ENCODE peak calls at places on chromosomes 11 and 22, in four cellular contexts. One of them, this sample, is unnamed.

GRCh38 chr11:9745411-9746211 is 81.7 kb downstream of the SWAP70 start:
- DNase-seq in uterus: no peak
- DNase-seq in tibial artery: no peak
- DNase-seq in SK-N-SH: no peak
- DNase-seq in this sample: no peak

GRCh38 chr11:2446590-2447252 is 1.9 kb downstream of the KCNQ1 start:
- DNase-seq in tibial artery: peak; percentile 48
- DNase-seq in uterus: no peak
- DNase-seq in SK-N-SH: peak; percentile 30
- DNase-seq in this sample: peak; percentile 64

GRCh38 chr11:68010058-68011041 is at the start of gene ALDH3B1:
- DNase-seq in SK-N-SH: peak; percentile 52
- DNase-seq in uterus: peak; percentile 84
- DNase-seq in tibial artery: peak; percentile 97
- DNase-seq in this sample: peak; percentile 97

GRCh38 chr11:48088682-48089050 is 108.3 kb downstream of the PTPRJ start:
- DNase-seq in SK-N-SH: no peak
- DNase-seq in tibial artery: no peak
- DNase-seq in uterus: no peak
- DNase-seq in this sample: no peak

GRCh38 chr11:57131080-57131790 is 50.5 kb upstream of the LRRC55 start:
- DNase-seq in uterus: peak; percentile 18
- DNase-seq in tibial artery: no peak
- DNase-seq in SK-N-SH: peak; percentile 25
- DNase-seq in this sample: peak; percentile 44

GRCh38 chr22:33785283-33785991 is 134.8 kb downstream of the LARGE1 start:
- DNase-seq in uterus: no peak
- DNase-seq in SK-N-SH: peak; percentile 19
- DNase-seq in tibial artery: no peak
- DNase-seq in this sample: no peak

GRCh38 chr11:7664867-7665266 is 8.4 kb downstream of the CYB5R2 start:
- DNase-seq in uterus: no peak
- DNase-seq in tibial artery: no peak
- DNase-seq in SK-N-SH: no peak
- DNase-seq in this sample: no peak

GRCh38 chr22:25700996-25701815 is 40.8 kb upstream of the MYO18B start:
- DNase-seq in tibial artery: no peak
- DNase-seq in SK-N-SH: peak; percentile 49
- DNase-seq in uterus: no peak
- DNase-seq in this sample: no peak

GRCh38 chr11:121236115-121237001 is 56.2 kb upstream of the SC5D start:
- DNase-seq in uterus: no peak
- DNase-seq in tibial artery: no peak
- DNase-seq in SK-N-SH: no peak
- DNase-seq in this sample: no peak

GRCh38 chr22:41197808-41198585 is 7.1 kb upstream of the L3MBTL2 start:
- DNase-seq in SK-N-SH: peak; percentile 48
- DNase-seq in tibial artery: peak; percentile 34
- DNase-seq in uterus: no peak
- DNase-seq in this sample: peak; percentile 79

GRCh38 chr11:2591805-2592204 is 108.0 kb downstream of the KCNQ1OT1 start:
- DNase-seq in tibial artery: no peak
- DNase-seq in SK-N-SH: peak; percentile 12
- DNase-seq in uterus: no peak
- DNase-seq in this sample: no peak

GRCh38 chr22:44870021-44870420 is 117.6 kb downstream of the ARHGAP8 start:
- DNase-seq in tibial artery: no peak
- DNase-seq in uterus: no peak
- DNase-seq in SK-N-SH: no peak
- DNase-seq in this sample: no peak

GRCh38 chr11:44763111-44763820 is 36.5 kb downstream of the TSPAN18 start:
- DNase-seq in tibial artery: no peak
- DNase-seq in SK-N-SH: no peak
- DNase-seq in uterus: peak; percentile 25
- DNase-seq in this sample: no peak

GRCh38 chr22:45772726-45773125 is 101.1 kb downstream of the ATXN10 start:
- DNase-seq in SK-N-SH: no peak
- DNase-seq in tibial artery: no peak
- DNase-seq in uterus: no peak
- DNase-seq in this sample: no peak

GRCh38 chr11:129888451-129888850 is 6.9 kb downstream of the NFRKB start:
- DNase-seq in tibial artery: no peak
- DNase-seq in uterus: no peak
- DNase-seq in SK-N-SH: no peak
- DNase-seq in this sample: no peak

GRCh38 chr22:38432264-38432663 is 22.7 kb downstream of the KCNJ4 start:
- DNase-seq in uterus: no peak
- DNase-seq in tibial artery: no peak
- DNase-seq in SK-N-SH: no peak
- DNase-seq in this sample: no peak

GRCh38 chr11:116640641-116641402 is 132.0 kb downstream of the BUD13 start:
- DNase-seq in uterus: no peak
- DNase-seq in SK-N-SH: peak; percentile 36
- DNase-seq in tibial artery: no peak
- DNase-seq in this sample: no peak

GRCh38 chr11:134955281-134955680 is 543.2 kb upstream of the B3GAT1 start:
- DNase-seq in uterus: no peak
- DNase-seq in SK-N-SH: no peak
- DNase-seq in tibial artery: no peak
- DNase-seq in this sample: no peak

GRCh38 chr22:47927811-47928210 is 1165.4 kb downstream of the TBC1D22A start:
- DNase-seq in SK-N-SH: no peak
- DNase-seq in tibial artery: no peak
- DNase-seq in uterus: no peak
- DNase-seq in this sample: no peak

GRCh38 chr11:12800032-12800671 is 125.9 kb downstream of the TEAD1 start:
- DNase-seq in SK-N-SH: peak; percentile 46
- DNase-seq in uterus: no peak
- DNase-seq in tibial artery: no peak
- DNase-seq in this sample: no peak

GRCh38 chr11:30818721-30819120 is 232.6 kb upstream of the MPPED2 start:
- DNase-seq in tibial artery: no peak
- DNase-seq in uterus: no peak
- DNase-seq in SK-N-SH: no peak
- DNase-seq in this sample: no peak

GRCh38 chr11:130915556-130916237 is 582 bp downstream of the SNX19 start:
- DNase-seq in tibial artery: no peak
- DNase-seq in SK-N-SH: peak; percentile 30
- DNase-seq in uterus: no peak
- DNase-seq in this sample: no peak

GRCh38 chr22:44666207-44666585 is 35.8 kb upstream of the PRR5 start:
- DNase-seq in uterus: no peak
- DNase-seq in tibial artery: no peak
- DNase-seq in SK-N-SH: no peak
- DNase-seq in this sample: no peak

GRCh38 chr11:105244157-105244820 is 104.7 kb upstream of the CARD18 start:
- DNase-seq in uterus: no peak
- DNase-seq in tibial artery: peak; percentile 39
- DNase-seq in SK-N-SH: no peak
- DNase-seq in this sample: peak; percentile 51

GRCh38 chr11:27213232-27213660 is 149.8 kb downstream of the CCDC34 start:
- DNase-seq in SK-N-SH: no peak
- DNase-seq in uterus: no peak
- DNase-seq in tibial artery: no peak
- DNase-seq in this sample: no peak

GRCh38 chr11:75583710-75584658 is 21.9 kb downstream of the SERPINH1 start:
- DNase-seq in SK-N-SH: peak; percentile 87
- DNase-seq in tibial artery: peak; percentile 75
- DNase-seq in uterus: peak; percentile 87
- DNase-seq in this sample: peak; percentile 86

GRCh38 chr11:115817844-115818565 is 313.8 kb upstream of the CADM1 start:
- DNase-seq in tibial artery: no peak
- DNase-seq in SK-N-SH: no peak
- DNase-seq in uterus: no peak
- DNase-seq in this sample: no peak

GRCh38 chr11:76577921-76578654 is 92.5 kb downstream of the LRRC32 start:
- DNase-seq in tibial artery: no peak
- DNase-seq in SK-N-SH: peak; percentile 11
- DNase-seq in uterus: no peak
- DNase-seq in this sample: peak; percentile 36

GRCh38 chr22:34946339-34946985 is 119.5 kb upstream of the ISX start:
- DNase-seq in tibial artery: no peak
- DNase-seq in uterus: no peak
- DNase-seq in SK-N-SH: no peak
- DNase-seq in this sample: no peak

GRCh38 chr22:20484948-20485683 is 10.5 kb downstream of the KLHL22 start:
- DNase-seq in tibial artery: no peak
- DNase-seq in uterus: no peak
- DNase-seq in SK-N-SH: no peak
- DNase-seq in this sample: no peak

GRCh38 chr11:79440451-79441158 is at the start of gene TENM4:
- DNase-seq in SK-N-SH: peak; percentile 86
- DNase-seq in tibial artery: peak; percentile 64
- DNase-seq in uterus: peak; percentile 72
- DNase-seq in this sample: peak; percentile 90

GRCh38 chr22:43944670-43945430 is 10.4 kb upstream of the SAMM50 start:
- DNase-seq in tibial artery: no peak
- DNase-seq in SK-N-SH: no peak
- DNase-seq in uterus: no peak
- DNase-seq in this sample: no peak

GRCh38 chr11:63761870-63762661 is 6.5 kb downstream of the ZFTA start:
- DNase-seq in SK-N-SH: peak; percentile 38
- DNase-seq in tibial artery: peak; percentile 32
- DNase-seq in uterus: peak; percentile 34
- DNase-seq in this sample: no peak

GRCh38 chr11:126393143-126393542 is 37.7 kb downstream of the ST3GAL4 start:
- DNase-seq in tibial artery: no peak
- DNase-seq in SK-N-SH: no peak
- DNase-seq in uterus: no peak
- DNase-seq in this sample: no peak

GRCh38 chr11:112156153-112156552 is 7.7 kb downstream of the IL18 start:
- DNase-seq in uterus: no peak
- DNase-seq in SK-N-SH: no peak
- DNase-seq in tibial artery: no peak
- DNase-seq in this sample: no peak

DNA sequence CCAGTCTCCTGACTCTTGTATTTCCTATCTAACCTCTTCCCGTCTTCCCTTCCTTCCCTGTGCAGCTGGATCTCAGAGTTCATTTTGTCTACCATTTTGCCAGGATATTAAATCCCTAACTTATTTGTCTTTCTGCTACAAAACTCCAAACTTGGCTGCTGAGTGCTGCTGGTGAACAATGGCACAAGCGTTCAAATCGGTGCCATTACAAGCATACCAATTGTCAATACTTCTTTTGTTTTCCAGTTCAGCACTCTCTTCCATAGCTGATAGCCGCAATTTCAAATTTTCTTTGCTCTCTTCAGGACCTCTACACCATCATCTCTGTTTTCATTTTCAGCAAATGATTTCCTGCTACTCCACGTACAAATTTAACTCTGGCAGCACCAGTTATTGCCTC is 13.4 kb downstream of the IL18 start:
- DNase-seq in SK-N-SH: no peak
- DNase-seq in tibial artery: no peak
- DNase-seq in uterus: no peak
- DNase-seq in this sample: no peak
- H3K27ac ChIP-seq in SK-N-SH: no peak overlapping the region
- H3K27ac ChIP-seq in tibial artery: no peak overlapping the region
- H3K27ac ChIP-seq in uterus: no peak overlapping the region
- H3K27ac ChIP-seq in this sample: no peak overlapping the region

DNA sequence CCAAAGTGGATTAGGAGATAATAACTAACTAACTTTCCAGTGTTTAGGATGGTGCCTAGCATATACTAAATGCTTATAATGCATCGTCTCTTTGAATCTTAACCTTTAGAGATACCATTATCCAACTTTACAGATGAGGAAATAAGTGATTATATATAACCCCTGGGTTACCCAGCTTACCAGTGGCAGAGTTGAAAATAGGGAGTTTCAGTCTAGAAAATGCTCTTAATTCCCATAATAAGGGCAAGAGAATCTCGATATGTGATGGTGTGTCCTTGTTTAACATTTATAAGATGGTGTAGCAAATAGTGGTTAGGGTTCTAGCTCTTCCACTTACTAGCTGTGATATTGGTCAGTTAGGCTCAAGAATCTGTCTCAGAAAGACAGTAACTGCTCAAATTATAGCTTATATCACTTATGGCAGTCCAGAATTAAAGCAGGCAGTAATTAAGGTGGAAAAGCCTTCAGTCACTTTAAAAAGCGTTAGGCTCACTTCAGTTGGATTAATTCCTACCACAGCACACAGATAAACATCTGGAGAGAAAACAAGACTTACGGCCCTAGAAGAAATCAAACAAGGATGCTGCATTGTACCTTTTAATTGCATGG is 6.3 kb downstream of the XBP1 start:
- DNase-seq in uterus: no peak
- DNase-seq in SK-N-SH: no peak
- DNase-seq in tibial artery: no peak
- DNase-seq in this sample: no peak
- H3K4me1 ChIP-seq in uterus: peaks cover 10% of the 10 kb centered on the region
- H3K4me1 ChIP-seq in SK-N-SH: peaks cover 2% of the 10 kb centered on the region
- H3K4me1 ChIP-seq in tibial artery: no peaks in the 10 kb centered on the region
- H3K4me1 ChIP-seq in this sample: no peaks in the 10 kb centered on the region

GRCh38 chr11:118996926-118997626 is 862 bp upstream of the CENATAC start:
- DNase-seq in tibial artery: no peak
- DNase-seq in SK-N-SH: peak; percentile 66
- DNase-seq in uterus: no peak
- DNase-seq in this sample: no peak
- H3K27ac ChIP-seq in tibial artery: peak overlapping the region; percentile 83
- H3K27ac ChIP-seq in SK-N-SH: peak overlapping the region; percentile 67
- H3K27ac ChIP-seq in uterus: peak overlapping the region; percentile 82
- H3K27ac ChIP-seq in this sample: no peak overlapping the region

GRCh38 chr11:128463386-128463829 is 124.0 kb downstream of the ETS1 start:
- DNase-seq in SK-N-SH: peak; percentile 39
- DNase-seq in tibial artery: peak; percentile 48
- DNase-seq in uterus: peak; percentile 57
- DNase-seq in this sample: no peak
- H3K4me1 ChIP-seq in SK-N-SH: peaks cover 16% of the 10 kb centered on the region
- H3K4me1 ChIP-seq in tibial artery: no peaks in the 10 kb centered on the region
- H3K4me1 ChIP-seq in uterus: peaks cover 5% of the 10 kb centered on the region
- H3K4me1 ChIP-seq in this sample: peaks cover 14% of the 10 kb centered on the region

DNA sequence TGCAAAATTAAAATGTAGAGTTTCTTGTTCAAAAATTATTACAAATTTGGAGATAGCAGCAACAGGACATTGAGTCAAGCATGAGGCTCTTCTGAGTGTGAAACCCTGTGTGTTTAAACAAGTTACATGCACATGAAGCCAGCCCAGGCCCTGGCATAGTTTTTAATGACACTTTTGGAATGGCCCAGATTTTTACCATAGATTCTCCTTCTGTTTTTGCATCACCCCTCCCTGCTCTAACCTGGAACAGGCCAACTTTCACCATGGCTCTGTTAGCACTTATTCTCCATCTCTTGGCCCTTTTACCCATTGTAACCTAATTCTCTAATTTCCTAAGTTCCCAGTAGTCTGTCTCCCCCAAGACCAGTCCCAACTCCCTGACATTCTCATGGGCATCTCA is 63.1 kb upstream of the PRSS23 start:
- DNase-seq in uterus: no peak
- DNase-seq in SK-N-SH: no peak
- DNase-seq in tibial artery: no peak
- DNase-seq in this sample: no peak
- H3K27ac ChIP-seq in uterus: no peak overlapping the region
- H3K27ac ChIP-seq in SK-N-SH: peak overlapping the region; percentile 81
- H3K27ac ChIP-seq in tibial artery: peak overlapping the region; percentile 28
- H3K27ac ChIP-seq in this sample: no peak overlapping the region